ENCODE peak calls at places on chromosomes 5 and 9, in five cellular contexts. V, Q, A, J and C are unnamed samples.

GRCh38 chr5:143559586-143559985 is 156.1 kb upstream of the NR3C1 start:
- DNase-seq in Q (no peak), V (no peak), J (no peak), A (no peak), C (no peak)

GRCh38 chr5:166382031-166382430 is 1909.4 kb upstream of the WWC1 start:
- DNase-seq in Q (no peak), J (no peak), A (no peak), V (no peak), C (no peak)

GRCh38 chr5:176665517-176665916 is 18.2 kb downstream of the TSPAN17 start:
- DNase-seq in J (no peak), Q (no peak), A (no peak), V (no peak), C (no peak)

GRCh38 chr5:67094476-67095300 is 101.9 kb downstream of the CD180 start:
- DNase-seq in A (no peak), Q (peak), J (no peak), V (no peak), C (no peak)

GRCh38 chr9:95757483-95757882 is 118.0 kb upstream of the ERCC6L2 start:
- DNase-seq in V (no peak), J (no peak), A (no peak), Q (no peak), C (no peak)

GRCh38 chr5:170537451-170538095 is 33.8 kb downstream of the KCNIP1 start:
- DNase-seq in Q (no peak), A (no peak), J (no peak), V (no peak), C (no peak)

GRCh38 chr9:101435601-101436079 is at the start of gene ALDOB:
- DNase-seq in J (no peak), V (no peak), Q (no peak), A (no peak), C (no peak)

GRCh38 chr5:172187118-172188032 is 649 bp downstream of the STK10 start:
- DNase-seq in J (peak), V (peak), Q (peak), A (peak), C (peak)

GRCh38 chr9:111851536-111851935 is 45.1 kb upstream of the UGCG start:
- DNase-seq in Q (no peak), V (no peak), A (no peak), J (no peak), C (peak)

GRCh38 chr5:36457511-36458260 is 148.7 kb upstream of the SLC1A3 start:
- DNase-seq in J (no peak), V (no peak), A (no peak), Q (no peak), C (no peak)

GRCh38 chr5:36458746-36459145 is 147.7 kb upstream of the SLC1A3 start:
- DNase-seq in V (no peak), Q (no peak), A (no peak), J (no peak), C (no peak)

GRCh38 chr5:36462295-36463021 is 143.9 kb upstream of the SLC1A3 start:
- DNase-seq in J (no peak), V (no peak), Q (no peak), A (no peak), C (no peak)

GRCh38 chr5:36459191-36460135 is 146.9 kb upstream of the SLC1A3 start:
- DNase-seq in J (no peak), Q (no peak), A (no peak), V (no peak), C (no peak)
- TF ChIP-seq CTCF in J (peak), Q (peak), A (peak), V (peak), C (peak)

GRCh38 chr5:128493657-128494329 is 44.3 kb downstream of the FBN2 start:
- DNase-seq in V (no peak), Q (no peak), A (no peak), J (no peak), C (no peak)

GRCh38 chr5:128494516-128494915 is 43.5 kb downstream of the FBN2 start:
- DNase-seq in J (no peak), Q (no peak), V (peak), A (no peak), C (no peak)

GRCh38 chr5:128498844-128499455 is 39.1 kb downstream of the FBN2 start:
- DNase-seq in V (peak), J (no peak), A (no peak), Q (peak), C (peak)
- TF ChIP-seq CTCF in V (peak), J (peak), A (peak), Q (peak), C (peak)

GRCh38 chr5:73821003-73821402 is 195.0 kb downstream of the ARHGEF28 start:
- DNase-seq in A (no peak), J (no peak), Q (no peak), V (no peak), C (no peak)
- TF ChIP-seq CTCF in A (no peak), J (no peak), Q (no peak), V (no peak), C (no peak)

DNA sequence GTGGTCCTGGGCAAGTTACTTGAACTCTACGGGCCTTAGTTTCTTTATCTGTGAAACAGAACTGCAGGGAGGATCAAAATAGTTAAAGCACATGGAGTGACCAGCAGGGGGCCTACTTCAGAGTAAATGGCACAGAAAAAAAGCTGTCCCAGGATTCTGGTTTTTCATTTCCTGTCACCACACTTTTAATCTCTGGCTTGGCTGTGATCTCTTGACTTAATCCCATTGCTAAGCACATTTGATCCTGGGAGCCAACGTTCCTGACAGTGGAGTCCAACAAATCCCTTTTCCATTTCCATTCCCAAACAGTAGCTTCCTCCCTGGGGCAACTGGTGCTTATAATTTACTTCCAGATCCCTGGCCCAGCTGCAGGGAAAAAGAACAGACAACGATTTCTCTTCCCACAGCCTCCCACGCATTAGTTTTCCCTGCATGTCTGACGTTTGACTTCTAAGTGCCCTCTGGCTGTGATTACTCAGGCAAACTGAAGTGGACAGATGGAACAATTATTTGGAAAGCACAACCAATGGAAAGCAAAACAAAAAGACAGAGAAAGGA is 136.5 kb upstream of the STK32A start:
- DNase-seq in V (peak), J (peak), A (no peak), Q (peak), C (no peak)
- TF ChIP-seq CTCF in V (peak), J (peak), A (peak), Q (peak), C (peak)

GRCh38 chr5:139394654-139395566 is at the start of gene PROB1:
- DNase-seq in Q (no peak), J (peak), V (peak), A (no peak), C (no peak)

GRCh38 chr5:139392678-139393496 is 2.0 kb downstream of the PROB1 start:
- DNase-seq in J (peak), A (peak), Q (no peak), V (peak), C (peak)

GRCh38 chr5:139393497-139394122 is 1.3 kb downstream of the PROB1 start:
- DNase-seq in J (no peak), Q (no peak), A (no peak), V (no peak), C (no peak)

GRCh38 chr5:139395844-139396640 is 1.1 kb upstream of the PROB1 start:
- DNase-seq in A (no peak), V (no peak), Q (no peak), J (no peak), C (no peak)

DNA sequence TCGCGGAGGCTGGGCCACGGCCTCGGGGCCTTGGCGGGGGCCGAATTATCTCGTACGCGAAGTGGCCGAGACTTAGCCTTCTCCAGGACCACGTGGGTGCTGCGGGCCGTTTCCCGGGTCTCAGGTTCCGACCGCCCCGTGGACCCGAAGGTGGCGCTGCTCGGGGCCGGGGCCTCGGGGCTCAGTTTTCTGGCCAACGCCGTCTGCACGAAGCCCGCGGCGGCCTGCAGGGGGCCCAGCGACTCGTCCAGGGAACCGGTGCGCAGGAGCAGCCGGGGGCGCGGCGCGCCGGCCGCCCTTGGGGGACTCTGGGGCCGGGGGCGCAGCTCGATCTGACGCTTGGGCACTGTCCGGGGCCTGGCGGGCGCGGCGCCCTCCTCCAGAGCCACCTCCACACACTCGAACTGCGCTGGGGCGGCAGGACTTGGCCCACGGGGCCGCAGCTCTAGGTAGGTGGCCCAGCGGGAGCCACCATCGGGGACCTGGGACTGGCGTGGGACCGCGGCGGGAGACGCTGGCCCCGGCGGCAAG is 716 bp downstream of the PROB1 start:
- DNase-seq in J (peak), V (peak), A (no peak), Q (no peak), C (no peak)
- TF ChIP-seq CTCF in J (peak), V (peak), A (peak), Q (peak), C (no peak)

GRCh38 chr9:2120926-2121689 is 106.0 kb downstream of the SMARCA2 start:
- DNase-seq in J (no peak), V (no peak), Q (peak), A (no peak), C (no peak)
- TF ChIP-seq CTCF in J (no peak), V (no peak), Q (no peak), A (peak), C (no peak)